ENCODE peak calls at places on chromosomes 11 and 22, in six cellular contexts. S is tibial nerve, E is BJ, G is GM06990, J is kidney, H is PC-3. R is an unnamed sample.

GRCh38 chr11:1670928-1671371 is 26.0 kb upstream of the KRTAP5-6 start:
- DNase-seq in S (no peak), E (no peak), G (no peak), J (no peak), H (no peak), R (no peak)

GRCh38 chr22:33971561-33971961 is 51.3 kb upstream of the LARGE1 start:
- DNase-seq in S (peak; percentile 47), E (no peak), G (no peak), J (no peak), H (no peak), R (no peak)

GRCh38 chr11:16963316-16963876 is 50.8 kb downstream of the PLEKHA7 start:
- DNase-seq in S (no peak), E (no peak), G (no peak), J (no peak), H (no peak), R (no peak)

GRCh38 chr11:69808708-69809107 is 10.5 kb downstream of the FGF3 start:
- DNase-seq in S (no peak), E (no peak), G (no peak), J (no peak), H (no peak), R (no peak)

GRCh38 chr22:20249797-20250354 is 18.2 kb downstream of the RTN4R start:
- DNase-seq in S (no peak), E (no peak), G (no peak), J (no peak), H (no peak), R (no peak)

GRCh38 chr11:78961938-78962701 is 387.5 kb upstream of the NARS2 start:
- DNase-seq in S (no peak), E (no peak), G (no peak), J (peak; percentile 79), H (peak; percentile 74), R (no peak)

GRCh38 chr11:95898782-95899181 is 25.1 kb downstream of the MTMR2 start:
- DNase-seq in S (no peak), E (no peak), G (no peak), J (no peak), H (no peak), R (no peak)

GRCh38 chr11:111336582-111337256 is 38.4 kb downstream of the POU2AF3 start:
- DNase-seq in S (no peak), E (peak; percentile 71), G (no peak), J (no peak), H (no peak), R (no peak)

GRCh38 chr11:134332782-134333181 is 994 bp downstream of the GLB1L2 start:
- DNase-seq in S (no peak), E (no peak), G (no peak), J (no peak), H (no peak), R (no peak)

GRCh38 chr11:43360361-43361032 is 1.8 kb downstream of the TTC17 start:
- DNase-seq in S (no peak), E (no peak), G (no peak), J (no peak), H (no peak), R (no peak)

GRCh38 chr11:25576320-25576719 is 755.6 kb upstream of the ANO3 start:
- DNase-seq in S (no peak), E (no peak), G (no peak), J (no peak), H (peak; percentile 46), R (no peak)

GRCh38 chr11:117900720-117901440 is 24.4 kb upstream of the FXYD6 start:
- DNase-seq in S (no peak), E (no peak), G (no peak), J (no peak), H (no peak), R (no peak)

DNA sequence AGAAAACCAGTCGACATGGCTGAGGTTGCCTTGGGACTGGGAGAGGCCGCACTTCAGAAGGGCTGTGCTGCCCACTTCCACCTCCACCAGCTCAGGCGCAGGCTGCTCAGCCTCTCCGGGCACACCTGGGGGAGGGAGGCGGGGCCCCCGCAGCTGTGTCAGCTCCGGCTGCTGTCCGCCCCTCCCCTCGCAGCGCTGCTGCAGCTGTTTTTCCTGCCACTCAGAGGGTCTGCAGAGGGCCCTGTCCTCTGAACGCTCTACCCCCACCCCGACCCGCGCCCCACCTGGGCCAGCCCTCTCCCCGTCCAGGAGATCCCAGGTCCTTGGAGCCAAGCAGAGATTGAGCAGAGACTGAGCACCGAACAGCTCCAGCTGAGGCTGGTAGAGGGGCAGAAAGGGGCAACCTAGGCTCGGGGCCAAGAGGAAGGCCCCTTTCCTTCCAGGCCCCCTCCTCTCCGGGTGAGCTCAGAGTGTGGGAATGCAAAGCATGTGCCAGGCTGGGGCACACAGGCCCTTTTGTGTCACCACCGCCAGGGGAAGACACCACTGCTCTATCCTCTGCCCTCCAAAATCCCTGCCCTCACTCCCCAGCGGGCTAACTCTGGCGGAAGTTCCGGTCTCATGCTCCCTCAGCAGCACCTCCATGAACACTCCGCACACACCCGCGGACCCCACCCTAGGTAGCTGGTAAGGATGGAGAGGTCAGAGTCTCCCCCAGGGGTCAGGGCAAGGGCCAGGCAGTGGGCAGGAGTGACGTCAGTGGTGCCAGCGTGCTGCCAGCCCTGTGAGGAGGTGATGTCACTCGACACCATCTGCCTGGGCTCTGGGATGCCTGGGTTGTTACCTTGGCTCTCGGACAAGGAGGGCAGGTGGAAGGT is 1.6 kb downstream of the MCAM start:
- DNase-seq in S (no peak), E (no peak), G (peak; percentile 55), J (no peak), H (peak; percentile 84), R (peak; percentile 73)
- TF ChIP-seq CTCF in S (peak; percentile 54), E (no peak), G (peak; percentile 10), J (no peak), H (peak; percentile 44), R (no peak)

DNA sequence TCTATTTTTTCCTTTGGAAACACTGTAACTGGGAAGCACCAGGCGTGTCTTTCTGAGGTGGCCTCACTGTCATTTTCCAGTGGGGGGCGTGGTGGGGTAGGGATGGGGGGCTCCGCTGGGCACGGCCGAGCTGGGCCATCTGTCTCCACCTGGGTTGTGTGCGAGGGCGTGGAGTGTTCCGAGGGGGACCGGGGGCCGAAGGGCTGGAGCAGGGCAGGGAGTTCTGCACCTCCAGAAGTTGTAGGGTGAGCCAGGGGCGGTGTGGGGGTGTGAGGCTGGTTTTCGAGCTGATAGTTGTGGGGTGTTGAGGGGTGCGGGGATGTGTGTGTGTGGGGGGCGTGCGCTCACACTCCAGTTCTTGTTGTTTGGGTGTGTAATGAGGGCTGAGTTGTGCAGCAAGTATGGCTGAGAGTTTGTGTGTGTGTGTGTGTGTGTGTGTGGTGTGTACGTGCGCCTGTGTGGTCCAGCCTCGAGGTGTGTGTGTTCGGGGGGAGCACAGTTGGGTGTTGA is 10.8 kb downstream of the YPEL4 start:
- DNase-seq in S (no peak), E (no peak), G (no peak), J (no peak), H (no peak), R (no peak)
- TF ChIP-seq CTCF in S (no peak), E (no peak), G (no peak), J (no peak), H (peak; percentile 27), R (no peak)

GRCh38 chr11:47538741-47539575 is 14.0 kb downstream of the CELF1 start:
- DNase-seq in S (no peak), E (no peak), G (no peak), J (no peak), H (no peak), R (no peak)

GRCh38 chr11:47536925-47537324 is 16.0 kb downstream of the CELF1 start:
- DNase-seq in S (no peak), E (no peak), G (no peak), J (no peak), H (no peak), R (no peak)

GRCh38 chr11:47532597-47533213 is 20.2 kb downstream of the CELF1 start:
- DNase-seq in S (no peak), E (no peak), G (no peak), J (no peak), H (no peak), R (no peak)

GRCh38 chr11:47534707-47535251 is 18.2 kb downstream of the CELF1 start:
- DNase-seq in S (no peak), E (no peak), G (no peak), J (no peak), H (no peak), R (no peak)

DNA sequence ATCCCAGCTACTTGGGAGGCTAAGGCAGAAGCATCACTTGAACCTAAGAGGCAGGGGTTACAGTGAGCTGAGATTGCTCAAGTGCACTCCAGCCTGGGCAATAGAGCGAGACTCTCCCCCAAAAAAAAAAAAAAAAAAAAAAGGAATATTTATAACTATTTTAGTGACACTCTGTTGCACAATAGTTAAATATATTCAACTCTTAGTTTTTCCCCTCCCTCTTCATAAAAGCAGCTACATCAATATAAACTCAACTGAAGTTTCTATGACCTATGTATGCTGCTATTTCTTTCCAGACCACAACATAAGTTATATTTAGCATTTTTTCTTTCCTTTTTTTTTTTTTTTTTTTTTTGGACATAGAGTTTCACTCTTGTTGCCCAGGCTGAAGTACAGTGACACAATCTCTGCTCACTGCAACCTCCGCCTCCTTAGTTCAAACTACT is 19.2 kb downstream of the CELF1 start:
- DNase-seq in S (no peak), E (peak; percentile 49), G (no peak), J (no peak), H (no peak), R (no peak)
- TF ChIP-seq CTCF in S (no peak), E (no peak), G (no peak), J (no peak), H (no peak), R (no peak)

DNA sequence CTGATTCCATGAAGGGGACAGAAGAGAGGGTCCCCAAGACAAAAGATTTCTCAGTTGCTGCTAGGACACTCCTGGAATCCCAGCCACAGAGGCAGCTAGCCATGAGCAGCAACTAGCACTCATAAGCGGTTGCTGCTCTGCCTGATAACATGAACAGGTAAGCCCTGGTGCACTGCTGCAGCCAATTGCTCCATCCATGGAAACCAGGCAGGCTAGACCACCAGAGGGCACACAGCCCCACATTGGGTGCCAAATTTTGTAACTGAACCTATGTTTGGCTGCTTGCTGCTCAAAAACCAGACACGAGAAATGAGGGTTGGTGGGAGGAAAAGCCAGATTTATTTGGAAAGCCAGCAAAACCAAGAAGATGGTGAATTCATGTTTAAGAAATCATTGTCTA is 21.9 kb upstream of the QSER1 start:
- DNase-seq in S (no peak), E (no peak), G (no peak), J (no peak), H (peak; percentile 38), R (no peak)
- TF ChIP-seq CTCF in S (no peak), E (peak; percentile 22), G (peak; percentile 40), J (no peak), H (peak; percentile 53), R (no peak)

R was measured in GM20000.